ENCODE peak calls at places on chromosomes 4 and X, in ten cellular contexts. L, E, J, N, M, C, B, V, Z and A are unnamed samples.

GRCh38 chrX:13742397-13743176 is 8.0 kb downstream of the OFD1 start:
- DNase-seq in L (peak), E (peak), J (no peak), N (no peak), M (peak), C (no peak), B (peak), V (no peak), Z (no peak), A (no peak)

GRCh38 chr4:128871948-128872347 is 62.4 kb downstream of the JADE1 start:
- DNase-seq in L (no peak), E (no peak), J (no peak), N (no peak), M (no peak), C (no peak), B (no peak), V (no peak), Z (no peak), A (no peak)

GRCh38 chrX:39452404-39452803 is 645.4 kb downstream of the BCOR start:
- DNase-seq in L (no peak), E (peak), J (no peak), N (no peak), M (no peak), C (no peak), B (no peak), V (no peak), Z (no peak), A (no peak)

GRCh38 chrX:2642146-2642545 is 48.9 kb upstream of the CD99 start:
- DNase-seq in L (no peak), E (no peak), J (no peak), N (no peak), M (no peak), C (no peak), B (no peak), V (no peak), Z (no peak), A (no peak)

GRCh38 chr4:140252144-140252741 is 98.3 kb upstream of the MAML3 start:
- DNase-seq in L (no peak), E (no peak), J (peak), N (no peak), M (no peak), C (no peak), B (peak), V (no peak), Z (peak), A (no peak)

GRCh38 chrX:120549483-120550452 is 11.0 kb downstream of the CUL4B start:
- DNase-seq in L (no peak), E (peak), J (peak), N (no peak), M (no peak), C (peak), B (peak), V (no peak), Z (no peak), A (peak)

GRCh38 chr4:155608231-155608885 is 58.3 kb upstream of the GUCY1A1 start:
- DNase-seq in L (no peak), E (no peak), J (no peak), N (no peak), M (no peak), C (no peak), B (no peak), V (peak), Z (no peak), A (no peak)

GRCh38 chrX:64394059-64394873 is 986 bp downstream of the MTMR8 start:
- DNase-seq in L (no peak), E (no peak), J (no peak), N (no peak), M (no peak), C (peak), B (peak), V (no peak), Z (no peak), A (no peak)

GRCh38 chr4:167274346-167274745 is 40.1 kb upstream of the SPOCK3 start:
- DNase-seq in L (no peak), E (no peak), J (no peak), N (no peak), M (no peak), C (no peak), B (no peak), V (no peak), Z (no peak), A (no peak)